ENCODE peak calls at places on chromosomes 4 and X, in four cellular contexts. One of them, this sample, is unnamed. For H3K9me3, the result is how much of the 10 kb centered on the place peaks cover.

GRCh38 chr4:55378617-55379467 is 16.9 kb upstream of the TMEM165 start:
- DNase-seq in fibroblast of lung: no peak
- DNase-seq in adipocyte: peak
- DNase-seq in CD8-positive, alpha-beta memory T cell: no peak
- DNase-seq in this sample: no peak

GRCh38 chr4:138510053-138510452 is 267.9 kb upstream of the SLC7A11 start:
- DNase-seq in fibroblast of lung: no peak
- DNase-seq in adipocyte: peak
- DNase-seq in CD8-positive, alpha-beta memory T cell: no peak
- DNase-seq in this sample: no peak

GRCh38 chr4:55311792-55312490 is 34.1 kb upstream of the SRD5A3 start:
- DNase-seq in fibroblast of lung: no peak
- DNase-seq in adipocyte: no peak
- DNase-seq in CD8-positive, alpha-beta memory T cell: no peak
- DNase-seq in this sample: no peak

GRCh38 chr4:7050481-7051143 is 7.4 kb downstream of the TADA2B start:
- DNase-seq in fibroblast of lung: no peak
- DNase-seq in adipocyte: no peak
- DNase-seq in CD8-positive, alpha-beta memory T cell: no peak
- DNase-seq in this sample: no peak

GRCh38 chrX:74535211-74535621 is 79.2 kb downstream of the RLIM start:
- DNase-seq in fibroblast of lung: peak
- DNase-seq in adipocyte: peak
- DNase-seq in CD8-positive, alpha-beta memory T cell: no peak
- DNase-seq in this sample: no peak

GRCh38 chr4:8754634-8755589 is 116.7 kb downstream of the HMX1 start:
- DNase-seq in fibroblast of lung: no peak
- DNase-seq in adipocyte: no peak
- DNase-seq in CD8-positive, alpha-beta memory T cell: no peak
- DNase-seq in this sample: no peak

GRCh38 chr4:184406915-184407314 is 67.4 kb downstream of the IRF2 start:
- DNase-seq in fibroblast of lung: no peak
- DNase-seq in adipocyte: peak
- DNase-seq in CD8-positive, alpha-beta memory T cell: no peak
- DNase-seq in this sample: no peak

GRCh38 chr4:124757121-124757520 is 44.6 kb upstream of the ANKRD50 start:
- DNase-seq in fibroblast of lung: peak
- DNase-seq in adipocyte: peak
- DNase-seq in CD8-positive, alpha-beta memory T cell: no peak
- DNase-seq in this sample: no peak

GRCh38 chr4:170227928-170228327 is 138.2 kb upstream of the AADAT start:
- DNase-seq in fibroblast of lung: no peak
- DNase-seq in adipocyte: no peak
- DNase-seq in CD8-positive, alpha-beta memory T cell: no peak
- DNase-seq in this sample: no peak

GRCh38 chr4:186643501-186644315 is 79.9 kb downstream of the FAT1 start:
- DNase-seq in fibroblast of lung: peak
- DNase-seq in adipocyte: peak
- DNase-seq in CD8-positive, alpha-beta memory T cell: no peak
- DNase-seq in this sample: no peak

GRCh38 chrX:3191186-3191585 is 149.9 kb downstream of the ARSF start:
- DNase-seq in fibroblast of lung: no peak
- DNase-seq in adipocyte: no peak
- DNase-seq in CD8-positive, alpha-beta memory T cell: no peak
- DNase-seq in this sample: no peak

GRCh38 chr4:78592104-78592783 is 40.7 kb downstream of the ANXA3 start:
- DNase-seq in fibroblast of lung: no peak
- DNase-seq in adipocyte: no peak
- DNase-seq in CD8-positive, alpha-beta memory T cell: peak
- DNase-seq in this sample: no peak

GRCh38 chr4:152038238-152038637 is 277.4 kb upstream of the GATB start:
- DNase-seq in fibroblast of lung: peak
- DNase-seq in adipocyte: no peak
- DNase-seq in CD8-positive, alpha-beta memory T cell: no peak
- DNase-seq in this sample: no peak

GRCh38 chrX:12360389-12360788 is 222.1 kb downstream of the FRMPD4 start:
- DNase-seq in fibroblast of lung: peak
- DNase-seq in adipocyte: peak
- DNase-seq in CD8-positive, alpha-beta memory T cell: no peak
- DNase-seq in this sample: no peak

GRCh38 chrX:70257599-70258288 is 2.3 kb downstream of the P2RY4 start:
- DNase-seq in fibroblast of lung: no peak
- DNase-seq in adipocyte: no peak
- DNase-seq in CD8-positive, alpha-beta memory T cell: no peak
- DNase-seq in this sample: no peak

GRCh38 chr4:78343682-78344081 is 207.9 kb upstream of the ANXA3 start:
- DNase-seq in fibroblast of lung: no peak
- DNase-seq in adipocyte: no peak
- DNase-seq in CD8-positive, alpha-beta memory T cell: no peak
- DNase-seq in this sample: no peak

GRCh38 chr4:62548108-62548524 is 1348.0 kb downstream of the ADGRL3 start:
- DNase-seq in fibroblast of lung: no peak
- DNase-seq in adipocyte: no peak
- DNase-seq in CD8-positive, alpha-beta memory T cell: no peak
- DNase-seq in this sample: no peak

GRCh38 chr4:33841120-33841519 is 2403.2 kb downstream of the ARAP2 start:
- DNase-seq in fibroblast of lung: no peak
- DNase-seq in adipocyte: no peak
- DNase-seq in CD8-positive, alpha-beta memory T cell: no peak
- DNase-seq in this sample: no peak

GRCh38 chr4:138338840-138339239 is 96.7 kb upstream of the SLC7A11 start:
- DNase-seq in fibroblast of lung: no peak
- DNase-seq in adipocyte: no peak
- DNase-seq in CD8-positive, alpha-beta memory T cell: no peak
- DNase-seq in this sample: no peak

GRCh38 chr4:152937535-152938236 is 1.6 kb downstream of the FHDC1 start:
- DNase-seq in fibroblast of lung: peak
- DNase-seq in adipocyte: peak
- DNase-seq in CD8-positive, alpha-beta memory T cell: peak
- DNase-seq in this sample: no peak

GRCh38 chrX:57929373-57929772 is 19.1 kb upstream of the ZXDA start:
- DNase-seq in fibroblast of lung: peak
- DNase-seq in adipocyte: peak
- DNase-seq in CD8-positive, alpha-beta memory T cell: no peak
- DNase-seq in this sample: no peak

GRCh38 chr4:156672492-156672891 is 299.1 kb downstream of the PDGFC start:
- DNase-seq in fibroblast of lung: no peak
- DNase-seq in adipocyte: peak
- DNase-seq in CD8-positive, alpha-beta memory T cell: no peak
- DNase-seq in this sample: no peak

GRCh38 chr4:156676116-156676851 is 295.3 kb downstream of the PDGFC start:
- DNase-seq in fibroblast of lung: no peak
- DNase-seq in adipocyte: no peak
- DNase-seq in CD8-positive, alpha-beta memory T cell: no peak
- DNase-seq in this sample: no peak

GRCh38 chr4:156677136-156677535 is 294.5 kb downstream of the PDGFC start:
- DNase-seq in fibroblast of lung: peak
- DNase-seq in adipocyte: peak
- DNase-seq in CD8-positive, alpha-beta memory T cell: no peak
- DNase-seq in this sample: no peak

GRCh38 chr4:156673483-156673882 is 298.1 kb downstream of the PDGFC start:
- DNase-seq in fibroblast of lung: peak
- DNase-seq in adipocyte: peak
- DNase-seq in CD8-positive, alpha-beta memory T cell: no peak
- DNase-seq in this sample: no peak

GRCh38 chr4:156672924-156673323 is 298.7 kb downstream of the PDGFC start:
- DNase-seq in fibroblast of lung: no peak
- DNase-seq in adipocyte: no peak
- DNase-seq in CD8-positive, alpha-beta memory T cell: no peak
- DNase-seq in this sample: no peak
- H3K4me3 ChIP-seq in fibroblast of lung: no peak
- H3K4me3 ChIP-seq in adipocyte: peak
- H3K4me3 ChIP-seq in CD8-positive, alpha-beta memory T cell: no peak
- H3K4me3 ChIP-seq in this sample: no peak

GRCh38 chrX:55582447-55582846 is 40.8 kb upstream of the FOXR2 start:
- DNase-seq in fibroblast of lung: no peak
- DNase-seq in adipocyte: no peak
- DNase-seq in CD8-positive, alpha-beta memory T cell: no peak
- DNase-seq in this sample: no peak
- H3K9me3 ChIP-seq in fibroblast of lung: under half
- H3K9me3 ChIP-seq in adipocyte: under half
- H3K9me3 ChIP-seq in CD8-positive, alpha-beta memory T cell: under half
- H3K9me3 ChIP-seq in this sample: under half

DNA sequence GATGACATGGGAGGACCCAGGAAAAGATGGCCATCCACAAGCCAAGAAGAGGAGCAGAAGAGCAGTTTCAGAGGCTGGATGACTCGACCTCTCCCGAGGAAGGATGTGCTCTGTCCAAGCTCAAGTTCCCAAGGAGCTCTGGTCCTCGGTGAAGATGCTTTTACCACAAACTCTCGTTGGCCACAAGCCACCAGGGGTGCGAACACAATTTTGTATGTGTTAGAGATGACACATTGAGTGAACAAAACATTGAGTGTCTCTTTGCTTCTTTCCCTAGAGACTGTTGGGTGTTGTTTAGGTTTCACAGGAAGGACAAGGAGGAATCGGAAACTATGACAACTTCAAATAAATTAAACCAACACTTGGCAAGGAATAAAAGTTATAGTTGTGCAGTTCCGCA is 26.3 kb downstream of the FGFBP1 start:
- DNase-seq in fibroblast of lung: no peak
- DNase-seq in adipocyte: no peak
- DNase-seq in CD8-positive, alpha-beta memory T cell: no peak
- DNase-seq in this sample: no peak
- H3K4me3 ChIP-seq in fibroblast of lung: no peak
- H3K4me3 ChIP-seq in adipocyte: no peak
- H3K4me3 ChIP-seq in CD8-positive, alpha-beta memory T cell: no peak
- H3K4me3 ChIP-seq in this sample: no peak

GRCh38 chr4:74942918-74943253 is 10.0 kb downstream of the PARM1 start:
- DNase-seq in fibroblast of lung: no peak
- DNase-seq in adipocyte: no peak
- DNase-seq in CD8-positive, alpha-beta memory T cell: no peak
- DNase-seq in this sample: no peak
- H3K9me3 ChIP-seq in fibroblast of lung: under half
- H3K9me3 ChIP-seq in adipocyte: under half
- H3K9me3 ChIP-seq in CD8-positive, alpha-beta memory T cell: under half
- H3K9me3 ChIP-seq in this sample: under half

DNA sequence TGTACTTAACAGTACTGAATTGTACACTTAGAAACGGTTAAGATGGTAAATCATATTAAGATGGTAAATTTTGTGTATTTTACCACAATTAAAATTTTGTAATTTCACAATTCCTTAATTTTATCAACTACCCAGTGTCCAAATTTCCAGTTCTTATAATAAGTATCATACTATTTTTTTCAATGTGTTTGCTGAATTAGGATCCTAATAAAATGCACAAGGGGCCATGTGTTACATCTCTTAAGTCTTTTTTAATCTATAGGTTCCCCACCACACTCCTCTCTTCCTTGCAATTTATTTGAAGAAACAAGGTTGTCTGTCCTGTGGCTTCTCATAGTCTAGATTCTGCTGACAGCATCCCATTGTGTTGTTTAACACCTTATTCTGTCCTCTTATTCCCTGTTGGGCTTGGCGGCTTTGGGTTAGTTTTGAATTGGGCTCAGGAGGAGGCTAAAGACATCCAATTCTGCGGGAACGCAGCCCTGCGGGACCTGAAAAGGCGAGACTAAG is 533 bp upstream of the SYAP1 start:
- DNase-seq in fibroblast of lung: no peak
- DNase-seq in adipocyte: no peak
- DNase-seq in CD8-positive, alpha-beta memory T cell: no peak
- DNase-seq in this sample: no peak
- H3K4me3 ChIP-seq in fibroblast of lung: peak
- H3K4me3 ChIP-seq in adipocyte: peak
- H3K4me3 ChIP-seq in CD8-positive, alpha-beta memory T cell: peak
- H3K4me3 ChIP-seq in this sample: peak

GRCh38 chr4:28247805-28248204 is 1387.2 kb downstream of the STIM2 start:
- DNase-seq in fibroblast of lung: no peak
- DNase-seq in adipocyte: peak
- DNase-seq in CD8-positive, alpha-beta memory T cell: no peak
- DNase-seq in this sample: no peak
- H3K9me3 ChIP-seq in fibroblast of lung: under half
- H3K9me3 ChIP-seq in adipocyte: under half
- H3K9me3 ChIP-seq in CD8-positive, alpha-beta memory T cell: under half
- H3K9me3 ChIP-seq in this sample: under half

GRCh38 chrX:129769467-129770154 is 10.1 kb upstream of the SASH3 start:
- DNase-seq in fibroblast of lung: no peak
- DNase-seq in adipocyte: no peak
- DNase-seq in CD8-positive, alpha-beta memory T cell: peak
- DNase-seq in this sample: peak

GRCh38 chrX:129771266-129771995 is 8.3 kb upstream of the SASH3 start:
- DNase-seq in fibroblast of lung: no peak
- DNase-seq in adipocyte: no peak
- DNase-seq in CD8-positive, alpha-beta memory T cell: peak
- DNase-seq in this sample: no peak

GRCh38 chrX:129768186-129768585 is 11.6 kb upstream of the SASH3 start:
- DNase-seq in fibroblast of lung: no peak
- DNase-seq in adipocyte: no peak
- DNase-seq in CD8-positive, alpha-beta memory T cell: no peak
- DNase-seq in this sample: no peak

GRCh38 chrX:129772796-129773431 is 6.8 kb upstream of the SASH3 start:
- DNase-seq in fibroblast of lung: no peak
- DNase-seq in adipocyte: no peak
- DNase-seq in CD8-positive, alpha-beta memory T cell: no peak
- DNase-seq in this sample: no peak

DNA sequence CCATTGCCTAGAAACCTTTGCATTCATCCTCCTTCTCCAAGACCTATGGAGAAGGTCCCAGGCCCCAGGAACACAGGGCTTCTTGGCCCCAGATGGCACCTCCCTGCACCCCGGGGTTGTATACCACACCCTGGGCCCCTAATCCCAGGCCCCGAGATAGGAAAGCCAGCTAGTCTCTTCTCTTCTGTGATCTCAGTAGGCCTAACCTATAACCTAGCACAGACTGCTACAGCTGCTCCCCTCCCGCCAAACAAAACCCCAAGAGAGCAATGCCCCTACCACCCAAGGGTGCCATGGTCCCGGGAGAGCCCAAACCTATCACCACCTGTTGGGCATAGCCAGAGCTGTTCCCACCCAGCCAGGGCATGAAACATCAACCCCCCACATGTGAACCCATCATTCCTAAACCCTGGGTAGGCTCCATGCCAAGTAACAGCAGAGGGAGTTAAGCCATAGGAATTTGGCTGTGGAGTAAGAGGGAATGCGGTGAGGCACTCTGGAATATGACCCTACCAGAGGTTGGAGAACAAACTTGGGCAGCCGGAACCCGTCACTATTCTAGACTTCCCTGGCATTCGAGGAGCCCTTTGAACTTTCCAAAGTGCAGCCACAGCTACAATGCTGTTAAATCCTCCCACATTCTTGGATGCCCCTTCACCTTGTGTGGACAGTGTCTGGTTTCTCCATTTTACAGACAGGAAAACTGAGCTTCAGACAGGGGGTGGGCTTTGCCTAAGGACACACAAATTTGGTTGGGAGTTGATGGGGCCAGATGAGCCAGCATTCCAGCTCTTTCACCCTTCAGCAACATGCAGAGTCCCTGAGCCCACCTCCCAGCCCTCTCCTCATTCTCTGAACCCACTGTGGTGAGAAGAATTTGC is 10.9 kb upstream of the SASH3 start:
- DNase-seq in fibroblast of lung: peak
- DNase-seq in adipocyte: peak
- DNase-seq in CD8-positive, alpha-beta memory T cell: no peak
- DNase-seq in this sample: no peak
- H3K4me3 ChIP-seq in fibroblast of lung: no peak
- H3K4me3 ChIP-seq in adipocyte: no peak
- H3K4me3 ChIP-seq in CD8-positive, alpha-beta memory T cell: peak
- H3K4me3 ChIP-seq in this sample: no peak